ENCODE peak calls at places on chromosomes 16 and 17, in four cellular contexts. D is aorta, I is SK-N-MC, E is spleen. K is an unnamed sample.
A peak's percentile ranks its signal among the peaks of the same experiment; 100 is the strongest.

GRCh38 chr16:57261806-57262205 is 16.7 kb downstream of the ARL2BP start:
- DNase-seq in E (peak; percentile 48), D (peak; percentile 51), I (no peak), K (no peak)

GRCh38 chr17:31061678-31062077 is 33.1 kb upstream of the NF1 start:
- DNase-seq in I (no peak), D (no peak), E (no peak), K (no peak)

GRCh38 chr17:50173335-50173941 is 7.6 kb downstream of the SGCA start:
- DNase-seq in D (peak; percentile 87), E (no peak), I (no peak), K (no peak)

GRCh38 chr16:73483934-73484712 is 436.2 kb upstream of the ZFHX3 start:
- DNase-seq in E (no peak), D (no peak), I (no peak), K (no peak)

GRCh38 chr17:4719146-4719545 is 8.7 kb downstream of the ARRB2 start:
- DNase-seq in I (no peak), D (peak; percentile 67), E (no peak), K (no peak)

GRCh38 chr16:90023078-90023447 is 3.8 kb upstream of the DBNDD1 start:
- DNase-seq in I (no peak), E (no peak), D (no peak), K (no peak)

GRCh38 chr16:48117217-48118105 is 38.3 kb downstream of the ABCC12 start:
- DNase-seq in I (no peak), E (peak; percentile 82), D (no peak), K (no peak)

GRCh38 chr17:7018331-7018964 is 4.4 kb upstream of the BCL6B start:
- DNase-seq in I (no peak), E (no peak), D (peak; percentile 87), K (no peak)

GRCh38 chr17:72806011-72806410 is 286.5 kb downstream of the SLC39A11 start:
- DNase-seq in D (no peak), E (no peak), I (no peak), K (no peak)

GRCh38 chr17:83176272-83176955 is 97.0 kb downstream of the METRNL start:
- DNase-seq in I (no peak), E (no peak), D (peak; percentile 35), K (no peak)

GRCh38 chr16:25707982-25708583 is 16.3 kb downstream of the HS3ST4 start:
- DNase-seq in I (no peak), D (no peak), E (no peak), K (no peak)

GRCh38 chr16:49620158-49620867 is 235.6 kb downstream of the ZNF423 start:
- DNase-seq in E (peak; percentile 72), D (peak; percentile 95), I (no peak), K (no peak)

GRCh38 chr17:83024205-83024971 is 55.0 kb upstream of the METRNL start:
- DNase-seq in D (no peak), I (no peak), E (no peak), K (no peak)

GRCh38 chr16:90020838-90021382 is 1.7 kb upstream of the DBNDD1 start:
- DNase-seq in D (no peak), I (no peak), E (no peak), K (no peak)

GRCh38 chr16:67428146-67428731 is 2.7 kb upstream of the HSD11B2 start:
- DNase-seq in E (peak; percentile 89), I (no peak), D (peak; percentile 88), K (no peak)

DNA sequence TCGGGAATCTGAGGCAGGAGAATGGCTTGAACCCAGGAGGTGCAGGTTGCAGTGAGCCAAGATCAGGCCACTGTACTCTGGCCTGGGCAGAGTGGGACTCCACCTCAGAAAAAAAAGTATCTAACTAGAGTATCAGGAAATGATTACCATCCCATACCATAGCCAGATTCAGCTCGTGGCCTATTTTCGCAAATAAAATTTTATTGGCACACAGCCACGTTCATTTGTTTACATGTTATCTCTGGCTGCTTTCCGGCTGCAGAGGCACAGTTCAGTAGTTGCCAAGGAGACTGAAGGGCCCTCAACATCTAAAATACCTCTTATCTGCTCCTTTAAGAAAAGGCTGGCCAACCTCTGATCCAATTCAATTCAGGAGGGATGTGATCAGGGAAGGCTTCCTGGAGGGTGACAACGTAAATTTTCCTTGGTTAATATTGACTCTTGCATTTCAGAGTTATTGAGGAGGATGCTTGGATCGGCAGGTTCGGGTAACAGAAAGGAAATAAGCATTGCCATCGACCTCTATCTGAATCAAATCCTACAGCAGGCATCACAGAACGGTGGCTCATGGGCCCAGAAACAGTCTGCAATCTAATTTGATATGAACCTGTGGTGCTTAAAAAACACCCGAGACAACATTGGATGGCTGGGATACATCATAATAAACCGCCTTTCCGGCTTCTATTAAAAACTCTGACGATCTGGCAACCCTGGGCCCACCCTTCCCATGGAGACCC is 73.8 kb downstream of the XYLT1 start:
- DNase-seq in D (no peak), I (peak; percentile 47), E (no peak), K (no peak)
- H3K27ac ChIP-seq in D (peak overlapping the region; percentile 26), I (peak overlapping the region; percentile 38), E (peak overlapping the region; percentile 37), K (no peak overlapping the region)

GRCh38 chr17:74472890-74473289 is 6.5 kb downstream of the CD300A start:
- DNase-seq in E (no peak), I (no peak), D (no peak), K (no peak)
- H3K27ac ChIP-seq in E (peak overlapping the region; percentile 94), I (no peak overlapping the region), D (no peak overlapping the region), K (no peak overlapping the region)

GRCh38 chr16:88076211-88076931 is 125.1 kb downstream of the BANP start:
- DNase-seq in E (peak; percentile 65), D (peak; percentile 72), I (no peak), K (no peak)

GRCh38 chr16:88074041-88074440 is 122.8 kb downstream of the BANP start:
- DNase-seq in D (peak; percentile 64), E (peak; percentile 39), I (no peak), K (no peak)

GRCh38 chr16:88073201-88073721 is 122.0 kb downstream of the BANP start:
- DNase-seq in D (peak; percentile 65), E (peak; percentile 64), I (no peak), K (no peak)

GRCh38 chr16:88078111-88078775 is 127.0 kb downstream of the BANP start:
- DNase-seq in D (peak; percentile 45), I (no peak), E (peak; percentile 41), K (no peak)

DNA sequence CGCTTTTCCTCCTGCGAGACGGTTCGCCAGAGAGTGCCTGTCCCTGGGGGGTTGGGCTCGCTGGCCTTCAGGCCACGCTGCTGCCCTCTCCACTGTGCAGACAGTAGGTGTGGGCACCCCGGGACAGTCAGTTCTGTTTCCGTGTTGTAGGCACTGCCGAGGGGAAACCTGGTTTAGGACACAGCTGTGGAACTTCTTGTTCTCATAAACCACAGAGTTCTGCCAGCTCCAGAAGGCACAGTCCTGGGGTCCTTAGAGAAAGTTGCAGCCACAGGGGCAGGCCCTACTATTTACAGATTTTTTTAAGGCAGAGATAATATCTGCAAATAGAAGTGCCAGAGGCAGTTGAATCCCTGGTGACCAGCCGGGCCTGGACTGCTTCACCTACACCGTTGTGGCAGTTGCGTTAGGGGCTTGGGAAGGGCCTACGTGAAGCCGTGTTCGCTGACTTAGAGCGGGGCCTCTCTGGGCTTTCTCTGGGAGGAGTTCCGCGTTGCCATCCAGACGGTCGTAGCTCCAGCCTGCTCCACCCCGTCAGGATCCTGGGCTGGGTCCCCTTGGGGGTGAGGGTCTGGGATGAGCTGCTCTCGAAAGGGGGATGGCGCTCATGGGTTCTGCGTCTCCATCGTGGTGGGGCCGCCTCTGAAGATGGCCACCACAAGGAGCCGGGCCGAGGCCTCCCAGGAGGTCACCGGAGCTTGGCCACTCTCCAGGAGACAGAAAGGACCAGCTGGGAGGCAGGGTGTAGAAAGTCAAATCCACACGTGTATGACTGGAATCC is 126.3 kb downstream of the BANP start:
- DNase-seq in I (no peak), E (peak; percentile 67), D (peak; percentile 45), K (no peak)
- H3K27ac ChIP-seq in I (no peak overlapping the region), E (no peak overlapping the region), D (no peak overlapping the region), K (no peak overlapping the region)

GRCh38 chr16:53090591-53091507 is 36.1 kb downstream of the CHD9 start:
- DNase-seq in I (no peak), E (peak; percentile 92), D (peak; percentile 96), K (no peak)
- H3K27ac ChIP-seq in I (peak overlapping the region; percentile 87), E (peak overlapping the region; percentile 80), D (peak overlapping the region; percentile 97), K (peak overlapping the region; percentile 36)

GRCh38 chr17:78239489-78239931 is 8.1 kb downstream of the TMEM235 start:
- DNase-seq in D (no peak), I (no peak), E (peak; percentile 79), K (no peak)
- H3K27ac ChIP-seq in D (no peak overlapping the region), I (no peak overlapping the region), E (no peak overlapping the region), K (no peak overlapping the region)

GRCh38 chr17:71378036-71378435 is 742.8 kb upstream of the SOX9 start:
- DNase-seq in E (no peak), I (no peak), D (no peak), K (no peak)
- H3K27ac ChIP-seq in E (no peak overlapping the region), I (no peak overlapping the region), D (no peak overlapping the region), K (no peak overlapping the region)

DNA sequence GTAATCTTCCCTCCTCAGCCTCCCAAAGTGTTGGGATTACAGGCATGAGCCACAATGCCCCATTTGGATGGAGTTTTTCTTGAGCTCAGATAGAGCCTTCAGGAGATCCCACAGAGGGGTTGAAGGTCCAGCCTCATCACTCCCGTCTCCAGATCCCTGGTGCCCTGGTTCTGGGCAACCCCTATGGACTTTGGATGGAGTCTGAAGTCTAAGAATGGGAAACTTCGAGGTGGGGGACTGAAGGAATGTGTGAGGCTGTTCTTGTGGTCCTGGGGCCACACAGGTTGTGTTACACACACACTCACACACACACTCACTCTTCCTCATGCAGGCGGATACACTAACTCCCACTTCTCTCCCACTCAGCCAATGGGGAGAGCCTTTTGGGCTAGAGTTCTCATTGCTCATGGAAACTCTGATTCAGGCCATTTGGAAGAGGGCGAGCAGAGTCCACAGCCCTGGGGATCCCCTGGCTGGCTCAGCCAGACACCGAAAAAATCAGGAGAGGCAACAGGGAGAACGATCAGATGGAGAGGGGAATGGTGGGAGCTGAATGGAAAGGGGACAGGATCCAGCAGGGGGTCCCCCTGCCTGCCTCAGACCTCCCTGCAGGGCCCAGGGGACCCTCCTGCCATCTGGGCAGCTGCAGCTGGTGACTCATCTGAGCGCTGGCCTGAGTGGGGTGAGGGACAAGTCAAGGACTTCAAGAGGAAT is 9.0 kb downstream of the IGFBP4 start:
- DNase-seq in I (no peak), D (no peak), E (no peak), K (no peak)
- H3K27ac ChIP-seq in I (peak overlapping the region; percentile 73), D (peak overlapping the region; percentile 65), E (peak overlapping the region; percentile 36), K (no peak overlapping the region)

GRCh38 chr17:74012465-74012864 is 191.0 kb upstream of the RPL38 start:
- DNase-seq in E (no peak), D (no peak), I (no peak), K (no peak)
- H3K27ac ChIP-seq in E (peak overlapping the region; percentile 57), D (no peak overlapping the region), I (no peak overlapping the region), K (no peak overlapping the region)

GRCh38 chr16:86286991-86287640 is 223.2 kb upstream of the FOXF1 start:
- DNase-seq in I (no peak), D (no peak), E (no peak), K (no peak)

GRCh38 chr16:86287641-86288201 is 222.6 kb upstream of the FOXF1 start:
- DNase-seq in D (no peak), E (no peak), I (no peak), K (no peak)

GRCh38 chr16:86283944-86284343 is 226.4 kb upstream of the FOXF1 start:
- DNase-seq in I (no peak), E (no peak), D (no peak), K (no peak)

GRCh38 chr16:86285938-86286921 is 224.1 kb upstream of the FOXF1 start:
- DNase-seq in D (no peak), E (no peak), I (no peak), K (no peak)

GRCh38 chr16:86285421-86285820 is 224.9 kb upstream of the FOXF1 start:
- DNase-seq in D (no peak), E (no peak), I (no peak), K (no peak)
- H3K27ac ChIP-seq in D (no peak overlapping the region), E (no peak overlapping the region), I (no peak overlapping the region), K (no peak overlapping the region)

GRCh38 chr17:28685366-28685765 is 23.4 kb downstream of the SUPT6H start:
- DNase-seq in D (no peak), E (no peak), I (no peak), K (no peak)
- H3K27ac ChIP-seq in D (no peak overlapping the region), E (no peak overlapping the region), I (no peak overlapping the region), K (no peak overlapping the region)

K was measured in epithelial cell of prostate.